ENCODE peak calls at places on chromosomes 4 and X, in eight cellular contexts. D is psoas muscle, R is K562, M is tibial artery, Q is adipocyte, N is neural progenitor cell, I is SJCRH30, Y is foreskin keratinocyte. F is an unnamed sample.
A peak's percentile ranks its signal among the peaks of the same experiment; 100 is the strongest.

GRCh38 chrX:97563531-97564133 is 679.9 kb downstream of the RPA4 start:
- DNase-seq in D (no peak), R (no peak), M (no peak), Q (peak; percentile 80), N (no peak), I (peak; percentile 3), Y (peak; percentile 26), F (peak; percentile 51)

GRCh38 chr4:173231916-173232315 is 63.3 kb downstream of the GALNT7 start:
- DNase-seq in D (no peak), R (peak; percentile 66), M (no peak), Q (peak; percentile 31), N (no peak), I (no peak), Y (no peak), F (no peak)

GRCh38 chr4:2803624-2804448 is 11.0 kb downstream of the SH3BP2 start:
- DNase-seq in D (peak; percentile 68), R (peak; percentile 74), M (peak; percentile 65), Q (no peak), N (no peak), I (no peak), Y (no peak), F (peak; percentile 60)

GRCh38 chrX:119784747-119785446 is 6.5 kb downstream of the RPL39 start:
- DNase-seq in D (no peak), R (peak; percentile 58), M (no peak), Q (peak; percentile 51), N (peak; percentile 24), I (peak; percentile 45), Y (no peak), F (peak; percentile 49)

GRCh38 chrX:19670854-19671620 is 155.7 kb upstream of the MAP3K15 start:
- DNase-seq in D (no peak), R (no peak), M (no peak), Q (peak; percentile 72), N (peak; percentile 14), I (peak; percentile 79), Y (peak; percentile 63), F (peak; percentile 61)

GRCh38 chrX:71514367-71515038 is 18.4 kb upstream of the OGT start:
- DNase-seq in D (no peak), R (no peak), M (no peak), Q (no peak), N (no peak), I (no peak), Y (no peak), F (no peak)

GRCh38 chrX:129650821-129651510 is 3.8 kb downstream of the APLN start:
- DNase-seq in D (no peak), R (no peak), M (no peak), Q (no peak), N (no peak), I (no peak), Y (no peak), F (no peak)

GRCh38 chrX:128759177-128759576 is 707.0 kb upstream of the ACTRT1 start:
- DNase-seq in D (no peak), R (no peak), M (no peak), Q (no peak), N (no peak), I (no peak), Y (no peak), F (no peak)

GRCh38 chr4:66704243-66704642 is 841.1 kb downstream of the CENPC start:
- DNase-seq in D (no peak), R (no peak), M (no peak), Q (no peak), N (no peak), I (no peak), Y (peak; percentile 41), F (no peak)
- H3K4me1 ChIP-seq in D (no peaks in the 10 kb centered on the region), R (no peaks in the 10 kb centered on the region), M (no peaks in the 10 kb centered on the region), Q (no peaks in the 10 kb centered on the region), N (no peaks in the 10 kb centered on the region), I (no peaks in the 10 kb centered on the region), Y (no peaks in the 10 kb centered on the region), F (no peaks in the 10 kb centered on the region)

GRCh38 chr4:110628321-110629213 is 5.7 kb upstream of the PITX2 start:
- DNase-seq in D (no peak), R (no peak), M (no peak), Q (no peak), N (peak; percentile 68), I (no peak), Y (peak; percentile 68), F (no peak)

GRCh38 chr4:110625593-110626292 is 2.9 kb upstream of the PITX2 start:
- DNase-seq in D (no peak), R (no peak), M (no peak), Q (no peak), N (peak; percentile 45), I (no peak), Y (peak; percentile 43), F (no peak)

GRCh38 chr4:110624904-110625494 is 2.1 kb upstream of the PITX2 start:
- DNase-seq in D (no peak), R (no peak), M (no peak), Q (no peak), N (peak; percentile 16), I (no peak), Y (peak; percentile 42), F (no peak)

GRCh38 chr4:110624016-110624770 is 1.3 kb upstream of the PITX2 start:
- DNase-seq in D (no peak), R (no peak), M (no peak), Q (no peak), N (no peak), I (no peak), Y (peak; percentile 36), F (no peak)

DNA sequence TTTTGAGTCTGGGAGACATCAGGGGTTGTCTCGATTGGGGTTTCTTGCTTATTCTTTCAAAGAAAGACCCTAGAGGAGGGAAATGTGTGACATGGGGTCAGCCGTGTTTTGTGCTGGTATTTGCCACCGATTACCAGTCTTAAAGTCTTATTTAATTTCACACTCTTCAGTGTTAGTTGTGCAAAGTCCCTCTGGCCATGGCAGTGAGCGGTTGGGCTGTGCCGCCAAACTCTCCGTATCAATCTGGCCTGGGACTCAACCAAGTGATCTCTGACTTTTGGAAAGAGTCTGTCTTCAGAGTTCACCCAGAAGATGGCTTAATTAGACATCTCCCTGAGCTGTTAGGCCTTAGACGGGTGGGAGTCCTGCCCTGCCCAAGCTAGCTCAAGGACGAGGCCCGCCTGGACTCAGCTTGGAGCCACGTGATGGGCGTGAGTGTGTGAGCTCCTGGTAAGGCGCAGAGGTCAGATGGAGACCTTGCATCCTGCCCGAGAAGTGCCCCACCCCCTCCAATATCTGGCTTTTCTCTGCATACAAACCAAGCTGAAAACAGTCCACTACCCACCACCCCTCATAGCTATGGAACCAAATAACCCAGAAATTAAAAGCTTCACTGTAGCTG is 3.8 kb upstream of the PITX2 start:
- DNase-seq in D (no peak), R (no peak), M (no peak), Q (no peak), N (no peak), I (no peak), Y (no peak), F (no peak)
- H3K4me1 ChIP-seq in D (peaks cover 10% of the 10 kb centered on the region), R (no peaks in the 10 kb centered on the region), M (peaks cover 4% of the 10 kb centered on the region), Q (no peaks in the 10 kb centered on the region), N (peaks cover 33% of the 10 kb centered on the region), I (peaks cover 11% of the 10 kb centered on the region), Y (no peaks in the 10 kb centered on the region), F (peaks cover 13% of the 10 kb centered on the region)

GRCh38 chr4:110165382-110166285 is 32.8 kb downstream of the ELOVL6 start:
- DNase-seq in D (no peak), R (peak; percentile 45), M (no peak), Q (peak; percentile 36), N (peak; percentile 8), I (no peak), Y (peak; percentile 90), F (peak; percentile 53)

GRCh38 chr4:110164251-110164650 is 34.2 kb downstream of the ELOVL6 start:
- DNase-seq in D (no peak), R (no peak), M (no peak), Q (peak; percentile 45), N (no peak), I (no peak), Y (peak; percentile 35), F (no peak)

GRCh38 chr4:110164856-110165255 is 33.6 kb downstream of the ELOVL6 start:
- DNase-seq in D (no peak), R (no peak), M (no peak), Q (no peak), N (no peak), I (no peak), Y (no peak), F (no peak)

GRCh38 chr4:110160616-110161015 is 37.8 kb downstream of the ELOVL6 start:
- DNase-seq in D (no peak), R (no peak), M (no peak), Q (no peak), N (no peak), I (no peak), Y (no peak), F (no peak)

DNA sequence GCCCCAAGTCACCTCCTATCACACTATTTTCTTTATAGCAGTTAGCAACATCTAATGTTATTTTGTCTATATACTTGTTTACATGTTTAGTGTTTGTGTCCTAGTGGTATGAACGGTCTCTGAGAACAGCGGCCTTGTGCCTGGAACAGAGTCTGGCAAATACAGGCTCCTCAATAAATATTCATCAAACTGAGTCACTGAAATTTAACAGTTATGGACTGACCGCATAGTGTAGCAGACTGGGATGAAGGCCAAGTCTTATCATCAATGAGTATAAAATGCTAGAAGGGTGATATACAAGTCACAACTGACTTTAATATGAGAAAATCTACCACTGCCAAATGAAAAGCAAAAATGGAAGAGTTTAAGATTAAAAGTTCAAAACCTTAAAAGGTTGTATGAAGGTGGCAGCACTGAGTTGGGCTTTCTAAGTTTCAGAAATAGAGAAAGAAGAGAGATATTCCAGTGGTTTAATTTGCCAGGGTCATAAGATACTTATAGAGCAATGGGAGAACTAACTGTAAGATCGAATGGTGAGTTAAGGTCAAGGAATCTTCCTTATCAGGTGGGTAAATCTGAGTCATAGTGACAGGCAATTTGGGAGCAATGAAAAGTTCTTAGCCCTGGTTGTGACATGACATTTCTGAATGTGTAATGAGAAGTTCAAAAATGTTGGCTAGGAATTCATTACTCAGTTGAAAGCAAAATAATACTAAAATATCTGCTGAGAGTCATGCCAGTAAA is 34.9 kb downstream of the ELOVL6 start:
- DNase-seq in D (no peak), R (no peak), M (no peak), Q (peak; percentile 58), N (no peak), I (no peak), Y (peak; percentile 71), F (no peak)
- H3K4me1 ChIP-seq in D (no peaks in the 10 kb centered on the region), R (peaks cover 25% of the 10 kb centered on the region), M (no peaks in the 10 kb centered on the region), Q (peaks cover 52% of the 10 kb centered on the region), N (no peaks in the 10 kb centered on the region), I (peaks cover 11% of the 10 kb centered on the region), Y (peaks cover 40% of the 10 kb centered on the region), F (peaks cover 17% of the 10 kb centered on the region)

GRCh38 chrX:150846130-150846529 is 52.3 kb downstream of the CD99L2 start:
- DNase-seq in D (no peak), R (no peak), M (no peak), Q (no peak), N (no peak), I (no peak), Y (no peak), F (no peak)

GRCh38 chrX:150841466-150842197 is 56.8 kb downstream of the CD99L2 start:
- DNase-seq in D (no peak), R (no peak), M (no peak), Q (peak; percentile 51), N (no peak), I (no peak), Y (peak; percentile 61), F (no peak)

GRCh38 chrX:150845091-150845490 is 53.4 kb downstream of the CD99L2 start:
- DNase-seq in D (no peak), R (no peak), M (no peak), Q (peak; percentile 44), N (no peak), I (no peak), Y (no peak), F (no peak)

GRCh38 chrX:150842198-150842553 is 56.3 kb downstream of the CD99L2 start:
- DNase-seq in D (no peak), R (no peak), M (no peak), Q (no peak), N (no peak), I (no peak), Y (no peak), F (no peak)

DNA sequence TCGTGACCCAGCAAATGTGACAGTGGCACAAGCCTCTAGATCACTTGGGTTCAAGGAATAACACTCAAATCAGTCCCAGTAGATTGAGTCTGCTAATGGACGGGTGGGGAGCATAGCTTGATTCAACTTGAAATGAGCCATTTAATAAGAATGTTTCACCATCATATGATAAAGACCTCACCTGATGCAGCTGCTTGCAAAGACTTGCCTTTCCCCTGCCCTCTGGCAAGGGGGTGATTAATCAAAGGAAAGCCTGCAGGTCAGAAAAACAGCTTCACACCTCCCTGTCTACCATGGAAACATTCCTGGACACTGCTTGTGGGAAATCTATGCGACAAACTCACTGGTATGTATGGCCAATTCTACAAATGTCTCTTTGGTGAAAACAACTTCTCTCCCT is 54.5 kb downstream of the CD99L2 start:
- DNase-seq in D (no peak), R (no peak), M (no peak), Q (no peak), N (no peak), I (no peak), Y (peak; percentile 89), F (no peak)
- H3K4me1 ChIP-seq in D (peaks cover 37% of the 10 kb centered on the region), R (peaks cover 11% of the 10 kb centered on the region), M (no peaks in the 10 kb centered on the region), Q (peaks cover 32% of the 10 kb centered on the region), N (no peaks in the 10 kb centered on the region), I (no peaks in the 10 kb centered on the region), Y (peaks cover 15% of the 10 kb centered on the region), F (no peaks in the 10 kb centered on the region)